ENCODE peak calls at places on chromosomes 7 and 10, in five cellular contexts. T is NCI-H2081 treated with DMSO at 0.1 percent for 48 hours; W is AG04450; C is activated naive CD4-positive, alpha-beta T cell; G is A172. E is an unnamed sample.

GRCh38 chr7:127903913-127904705 is 127.1 kb downstream of the LRRC4 start:
- DNase-seq in T (no peak), W (no peak), C (no peak), G (no peak), E (no peak)

GRCh38 chr10:45592926-45593325 is 79.6 kb downstream of the ZFAND4 start:
- DNase-seq in T (no peak), W (no peak), C (no peak), G (no peak), E (no peak)

GRCh38 chr7:92621641-92622429 is 31.6 kb upstream of the FAM133B start:
- DNase-seq in T (no peak), W (no peak), C (no peak), G (peak), E (no peak)

GRCh38 chr7:38600746-38601145 is 30.4 kb downstream of the AMPH start:
- DNase-seq in T (no peak), W (no peak), C (no peak), G (no peak), E (no peak)

GRCh38 chr10:5892007-5892406 is 2.0 kb downstream of the FBH1 start:
- DNase-seq in T (no peak), W (no peak), C (no peak), G (no peak), E (no peak)

GRCh38 chr7:21550821-21551531 is 8.1 kb downstream of the DNAH11 start:
- DNase-seq in T (no peak), W (no peak), C (no peak), G (no peak), E (no peak)

GRCh38 chr10:23994459-23995046 is 214.4 kb upstream of the KIAA1217 start:
- DNase-seq in T (no peak), W (peak), C (no peak), G (peak), E (no peak)

GRCh38 chr10:6322805-6323204 is 120.1 kb downstream of the PFKFB3 start:
- DNase-seq in T (no peak), W (no peak), C (no peak), G (no peak), E (no peak)

GRCh38 chr7:118478931-118479330 is 254.4 kb downstream of the ANKRD7 start:
- DNase-seq in T (peak), W (no peak), C (no peak), G (no peak), E (no peak)

GRCh38 chr10:98295907-98296306 is 27.9 kb upstream of the LOXL4 start:
- DNase-seq in T (no peak), W (peak), C (no peak), G (no peak), E (no peak)

GRCh38 chr10:129814681-129815646 is 149.1 kb downstream of the EBF3 start:
- DNase-seq in T (no peak), W (no peak), C (no peak), G (no peak), E (no peak)

GRCh38 chr7:7681191-7681935 is 37.0 kb downstream of the RPA3 start:
- DNase-seq in T (peak), W (no peak), C (no peak), G (peak), E (no peak)

GRCh38 chr10:72424561-72424960 is 69.8 kb upstream of the DNAJB12 start:
- DNase-seq in T (no peak), W (no peak), C (no peak), G (no peak), E (no peak)

GRCh38 chr7:1919539-1920265 is 249.6 kb downstream of the ELFN1 start:
- DNase-seq in T (no peak), W (no peak), C (no peak), G (no peak), E (no peak)

GRCh38 chr10:110774069-110775021 is 97.4 kb upstream of the PDCD4 start:
- DNase-seq in T (no peak), W (no peak), C (no peak), G (peak), E (no peak)

GRCh38 chr7:64313740-64314491 is at the start of gene ZNF736:
- DNase-seq in T (peak), W (peak), C (peak), G (peak), E (peak)

GRCh38 chr10:90865400-90865799 is 6.4 kb upstream of the RPP30 start:
- DNase-seq in T (no peak), W (no peak), C (no peak), G (no peak), E (no peak)

GRCh38 chr7:23713285-23714235 is 3.5 kb downstream of the STK31 start:
- DNase-seq in T (no peak), W (peak), C (no peak), G (peak), E (no peak)

GRCh38 chr7:1667566-1668485 is 2.3 kb upstream of the ELFN1 start:
- DNase-seq in T (no peak), W (no peak), C (no peak), G (no peak), E (no peak)

GRCh38 chr7:132059141-132059540 is 502.7 kb upstream of the PODXL start:
- DNase-seq in T (no peak), W (no peak), C (no peak), G (no peak), E (no peak)

GRCh38 chr7:21568762-21569161 is 25.9 kb downstream of the DNAH11 start:
- DNase-seq in T (no peak), W (no peak), C (no peak), G (peak), E (no peak)

GRCh38 chr10:80141696-80142460 is 9.3 kb downstream of the PLAC9 start:
- DNase-seq in T (no peak), W (no peak), C (no peak), G (no peak), E (no peak)

GRCh38 chr10:125994601-125995000 is 98.2 kb downstream of the FANK1 start:
- DNase-seq in T (no peak), W (no peak), C (no peak), G (no peak), E (no peak)

GRCh38 chr10:76177945-76178344 is 746.5 kb downstream of the LRMDA start:
- DNase-seq in T (no peak), W (no peak), C (no peak), G (no peak), E (no peak)

GRCh38 chr7:41238851-41239331 is 464.0 kb downstream of the INHBA start:
- DNase-seq in T (no peak), W (no peak), C (no peak), G (peak), E (no peak)